ENCODE peak calls at places on chromosomes 12 and 14, in eight cellular contexts. R is astrocyte of the hippocampus; G is stimulated activated CD4-positive, alpha-beta T cell treated with anti-CD3 and anti-CD28 coated beads, Interleukin-4, amount 100 ng/mL, for 1 hour; Z is NCI-H1092; T is hepatocyte; M is neuronal stem cell; C is RWPE1; X is activated CD4-positive, CD25-positive, alpha-beta regulatory T cell treated with anti-CD3 and anti-CD28 coated beads, Interleukin-2, amount 50 U/mL, for 16 hours. B is an unnamed sample.
A peak's percentile ranks its signal among the peaks of the same experiment; 100 is the strongest.

GRCh38 chr14:100246809-100247428 is 8.0 kb downstream of the YY1 start:
- DNase-seq in M (peak; percentile 43), R (peak; percentile 57), Z (peak; percentile 50), G (no peak), T (peak; percentile 77), C (peak; percentile 63), X (no peak), B (peak; percentile 69)

GRCh38 chr12:6643569-6644256 is 3.5 kb downstream of the ACRBP start:
- DNase-seq in Z (no peak), X (no peak), R (no peak), G (no peak), C (no peak), T (no peak), M (no peak), B (no peak)

GRCh38 chr14:63895510-63895909 is 42.7 kb downstream of the SYNE2 start:
- DNase-seq in Z (no peak), R (no peak), G (no peak), M (no peak), T (no peak), X (no peak), C (no peak), B (no peak)

GRCh38 chr14:99756796-99757195 is 36.4 kb upstream of the EML1 start:
- DNase-seq in G (no peak), Z (no peak), X (no peak), C (no peak), R (peak; percentile 53), M (no peak), T (no peak), B (no peak)

GRCh38 chr14:67525389-67525788 is 7.7 kb upstream of the PLEKHH1 start:
- DNase-seq in G (no peak), X (no peak), C (no peak), R (no peak), Z (no peak), T (no peak), M (no peak), B (no peak)

GRCh38 chr14:25049127-25049558 is 804 bp downstream of the STXBP6 start:
- DNase-seq in M (no peak), R (no peak), T (peak; percentile 8), Z (no peak), X (no peak), C (no peak), G (no peak), B (no peak)

GRCh38 chr12:125988545-125988944 is 923.3 kb downstream of the AACS start:
- DNase-seq in T (no peak), M (no peak), G (no peak), C (peak; percentile 34), X (no peak), Z (no peak), R (no peak), B (no peak)

GRCh38 chr12:110047297-110047940 is 903 bp downstream of the C12orf76 start:
- DNase-seq in T (no peak), R (no peak), G (no peak), X (no peak), Z (no peak), M (no peak), C (no peak), B (no peak)

GRCh38 chr12:11812558-11813421 is 163.3 kb downstream of the ETV6 start:
- DNase-seq in M (peak; percentile 71), R (peak; percentile 79), T (peak; percentile 35), X (no peak), G (no peak), C (no peak), Z (peak; percentile 12), B (peak; percentile 53)

GRCh38 chr14:56803816-56804535 is 6.3 kb downstream of the OTX2 start:
- DNase-seq in Z (no peak), T (no peak), C (no peak), R (no peak), X (no peak), M (no peak), G (no peak), B (no peak)

GRCh38 chr14:62710811-62711210 is 334.4 kb downstream of the KCNH5 start:
- DNase-seq in T (no peak), X (no peak), G (no peak), Z (no peak), M (no peak), C (no peak), R (no peak), B (no peak)

GRCh38 chr14:92880851-92881250 is 42.1 kb upstream of the CHGA start:
- DNase-seq in X (no peak), M (no peak), R (peak; percentile 10), Z (peak; percentile 60), G (no peak), T (peak; percentile 43), C (peak; percentile 72), B (peak; percentile 35)

GRCh38 chr14:28744126-28744525 is 22.5 kb upstream of the FOXG1 start:
- DNase-seq in T (no peak), R (no peak), C (peak; percentile 49), X (no peak), M (no peak), G (no peak), Z (no peak), B (no peak)

GRCh38 chr14:75176142-75176820 is at the start of gene TMED10:
- DNase-seq in C (peak; percentile 90), T (peak; percentile 93), G (peak; percentile 88), M (peak; percentile 91), Z (peak; percentile 90), R (peak; percentile 94), X (peak; percentile 89), B (peak; percentile 92)

GRCh38 chr14:84181072-84181471 is 1348.9 kb upstream of the FLRT2 start:
- DNase-seq in G (no peak), R (no peak), T (no peak), X (no peak), M (no peak), Z (no peak), C (no peak), B (no peak)

GRCh38 chr14:23285530-23286019 is 357 bp downstream of the HOMEZ start:
- DNase-seq in X (no peak), T (no peak), R (no peak), G (no peak), M (no peak), Z (no peak), C (peak; percentile 47), B (no peak)

GRCh38 chr12:12182926-12183325 is 83.9 kb downstream of the LRP6 start:
- DNase-seq in Z (no peak), T (no peak), C (no peak), X (no peak), M (no peak), R (peak; percentile 77), G (no peak), B (no peak)